ENCODE peak calls at places on chromosomes 4 and X, in eight cellular contexts. R is omental fat pad, M is B cell, U is dorsolateral prefrontal cortex, P is right lobe of liver, A is astrocyte of the spinal cord, V is choroid plexus epithelial cell, S is neural crest cell. K is an unnamed sample.
A peak's percentile ranks its signal among the peaks of the same experiment; 100 is the strongest.

GRCh38 chr4:145482209-145483021 is 762 bp downstream of the SMAD1 start:
- DNase-seq in V (peak; percentile 87), A (peak; percentile 78), P (peak; percentile 60), M (no peak), S (peak; percentile 44), R (no peak), U (peak; percentile 32), K (peak; percentile 94)

GRCh38 chrX:139930923-139931645 is 1.8 kb downstream of the ATP11C start:
- DNase-seq in S (peak; percentile 8), P (peak; percentile 64), A (no peak), R (no peak), V (peak; percentile 12), U (no peak), M (no peak), K (peak; percentile 80)

GRCh38 chr4:25862411-25863346 is at the start of gene SEL1L3:
- DNase-seq in V (no peak), R (no peak), M (peak; percentile 59), P (peak; percentile 67), U (peak; percentile 50), S (no peak), A (no peak), K (peak; percentile 95)

GRCh38 chr4:71583971-71584370 is 199.9 kb downstream of the GC start:
- DNase-seq in P (no peak), A (no peak), S (no peak), U (no peak), M (no peak), R (no peak), V (no peak), K (no peak)

GRCh38 chrX:134669378-134670098 is 11.3 kb upstream of the PLAC1 start:
- DNase-seq in M (no peak), U (no peak), V (peak; percentile 85), R (no peak), A (peak; percentile 81), S (no peak), P (no peak), K (peak; percentile 85)

GRCh38 chr4:38867478-38868054 is at the start of gene FAM114A1:
- DNase-seq in U (peak; percentile 68), V (peak; percentile 80), R (no peak), P (peak; percentile 94), A (peak; percentile 78), S (peak; percentile 38), M (no peak), K (peak; percentile 98)

GRCh38 chr4:141802324-141802723 is 165.9 kb downstream of the IL15 start:
- DNase-seq in R (no peak), S (no peak), U (no peak), A (peak; percentile 84), P (no peak), V (peak; percentile 31), M (no peak), K (no peak)

GRCh38 chrX:68826113-68826980 is 2.5 kb upstream of the EFNB1 start:
- DNase-seq in V (peak; percentile 28), U (no peak), S (no peak), R (no peak), P (no peak), A (no peak), M (no peak), K (peak; percentile 58)

GRCh38 chr4:52093466-52093865 is 42.4 kb downstream of the SPATA18 start:
- DNase-seq in U (no peak), A (no peak), P (no peak), S (no peak), R (no peak), M (no peak), V (no peak), K (no peak)

GRCh38 chrX:111869639-111870034 is 6.3 kb upstream of the TRPC5OS start:
- DNase-seq in V (peak; percentile 56), P (no peak), M (no peak), S (peak; percentile 52), U (no peak), A (peak; percentile 51), R (no peak), K (peak; percentile 59)

GRCh38 chr4:28277931-28278330 is 1417.3 kb downstream of the STIM2 start:
- DNase-seq in R (no peak), A (no peak), V (no peak), M (no peak), S (no peak), U (no peak), P (no peak), K (no peak)

GRCh38 chrX:108309144-108309543 is 129.1 kb downstream of the COL4A6 start:
- DNase-seq in S (no peak), R (no peak), M (no peak), A (peak; percentile 49), P (no peak), U (no peak), V (peak; percentile 86), K (no peak)

GRCh38 chr4:154741877-154742851 is 1.6 kb upstream of the LRAT start:
- DNase-seq in P (peak; percentile 51), V (no peak), A (peak; percentile 36), U (no peak), S (peak; percentile 25), M (no peak), R (no peak), K (peak; percentile 69)

GRCh38 chr4:10130190-10130888 is 13.7 kb upstream of the WDR1 start:
- DNase-seq in S (no peak), R (no peak), P (no peak), U (no peak), A (no peak), M (no peak), V (no peak), K (no peak)

GRCh38 chr4:139641218-139641617 is 24.4 kb upstream of the MGST2 start:
- DNase-seq in U (no peak), A (no peak), M (no peak), S (no peak), R (no peak), P (no peak), V (peak; percentile 55), K (peak; percentile 86)

GRCh38 chr4:5710962-5711478 is at the start of gene EVC:
- DNase-seq in R (peak; percentile 51), S (peak; percentile 57), M (no peak), V (peak; percentile 82), A (peak; percentile 81), U (peak; percentile 26), P (no peak), K (peak; percentile 99)

DNA sequence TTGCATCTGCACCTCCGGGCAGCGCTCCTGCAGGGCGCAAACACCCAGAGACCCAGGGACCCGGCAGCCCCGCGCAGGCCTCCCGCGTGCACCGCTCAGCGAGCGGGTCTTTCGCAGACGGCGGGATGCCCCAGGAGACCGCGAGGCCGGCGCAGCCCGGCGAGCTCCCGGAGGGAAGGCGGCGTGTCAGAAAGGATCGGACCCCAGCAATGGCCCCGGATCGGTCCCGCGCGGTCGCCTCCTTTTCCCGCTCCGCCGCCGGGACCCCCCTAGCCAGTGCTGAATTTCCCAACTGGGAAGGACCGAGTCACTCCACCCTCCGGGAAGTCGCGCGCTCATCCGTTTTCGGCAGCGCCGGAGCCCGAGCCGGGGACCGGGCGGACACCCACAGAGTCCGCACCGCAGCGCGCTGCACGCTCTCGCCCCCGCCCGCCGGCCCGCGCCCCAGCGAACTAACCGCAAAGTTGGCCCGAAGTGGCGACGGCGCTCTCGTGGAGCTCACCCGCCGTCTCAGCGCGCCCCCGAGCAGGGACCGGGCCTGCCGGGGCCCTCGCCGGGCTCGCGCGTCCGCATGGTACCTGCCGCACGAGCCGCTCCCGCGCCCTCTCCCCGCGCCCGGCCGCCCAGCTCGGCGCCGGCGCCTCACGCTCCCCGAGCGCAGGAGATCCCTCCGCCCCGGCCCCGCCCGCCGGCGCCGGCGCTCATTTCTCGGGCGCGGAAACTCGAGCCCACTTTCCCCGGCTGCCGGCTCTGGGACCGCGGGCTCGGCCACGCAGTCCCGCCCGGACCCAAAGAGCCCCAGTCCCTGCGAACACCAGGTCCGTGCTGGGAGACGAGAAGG is at the start of gene FAT1:
- DNase-seq in V (peak; percentile 88), A (peak; percentile 84), S (peak; percentile 66), U (peak; percentile 39), M (no peak), R (no peak), P (peak; percentile 73), K (peak; percentile 95)
- TF ChIP-seq CTCF in V (peak; percentile 3), A (no peak), S (no peak), U (no peak), M (no peak), R (no peak), P (no peak), K (no peak)

DNA sequence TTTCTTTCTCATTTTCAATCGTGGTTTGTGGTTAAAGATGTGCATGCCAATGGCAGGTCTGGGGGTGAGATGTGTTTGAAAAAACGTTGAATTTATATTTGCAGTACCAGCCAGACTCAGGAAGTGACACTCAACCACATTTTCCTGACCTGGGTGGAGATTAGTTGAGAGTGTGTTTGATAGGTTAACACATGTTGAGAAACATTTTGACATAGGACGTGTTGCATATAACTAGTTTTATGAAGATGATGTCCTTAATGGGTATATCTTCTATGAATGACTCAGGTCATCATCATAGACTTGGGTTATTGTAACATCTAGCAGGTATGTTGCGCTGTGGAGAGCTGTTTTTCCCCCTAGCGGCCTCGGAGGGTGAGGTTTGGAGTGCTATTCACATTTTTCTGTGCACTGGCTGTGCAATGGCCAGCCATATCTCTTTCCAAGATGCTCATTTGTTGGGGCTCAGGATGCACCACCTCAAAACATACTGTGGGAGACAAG is 21.7 kb upstream of the CD38 start:
- DNase-seq in M (peak; percentile 50), P (no peak), S (no peak), V (peak; percentile 73), A (peak; percentile 55), U (no peak), R (no peak), K (peak; percentile 65)
- TF ChIP-seq CTCF in M (peak; percentile 67), P (no peak), S (no peak), V (peak; percentile 83), A (peak; percentile 41), U (no peak), R (no peak), K (peak; percentile 40)

GRCh38 chrX:7582191-7582590 is 260.8 kb upstream of the VCX start:
- DNase-seq in M (no peak), U (no peak), S (no peak), A (no peak), R (no peak), V (no peak), P (no peak), K (no peak)

GRCh38 chrX:7580127-7580526 is 262.8 kb upstream of the VCX start:
- DNase-seq in M (no peak), V (no peak), U (no peak), S (no peak), R (no peak), A (no peak), P (no peak), K (no peak)

DNA sequence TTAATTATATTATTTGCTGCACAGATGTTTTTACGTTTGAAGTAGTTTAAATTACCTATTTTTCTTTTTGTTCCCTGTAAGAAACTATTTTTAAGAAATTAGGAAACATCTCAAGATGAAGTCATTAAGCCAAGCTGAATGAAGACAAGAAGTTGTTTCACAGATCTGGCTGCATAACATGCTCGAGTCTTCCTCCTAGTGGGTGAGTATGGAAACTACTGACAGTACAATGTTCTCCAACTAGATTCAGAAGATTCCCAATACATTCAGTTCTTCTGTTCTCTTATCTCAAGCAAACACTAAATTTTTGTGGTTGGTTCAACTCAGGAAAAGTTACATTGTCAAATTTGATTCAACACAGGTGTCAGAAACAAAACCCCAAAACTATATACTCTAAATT is 256.8 kb upstream of the VCX start:
- DNase-seq in P (no peak), S (no peak), U (no peak), A (peak; percentile 17), V (peak; percentile 39), M (no peak), R (no peak), K (peak; percentile 43)
- TF ChIP-seq CTCF in P (peak; percentile 57), S (peak; percentile 78), U (peak; percentile 56), A (peak; percentile 42), V (peak; percentile 49), M (peak; percentile 24), R (no peak), K (peak; percentile 50)

GRCh38 chr4:175106301-175106700 is 188.1 kb downstream of the ADAM29 start:
- DNase-seq in P (no peak), A (no peak), U (no peak), R (no peak), S (no peak), M (no peak), V (no peak), K (no peak)

GRCh38 chr4:175109933-175110332 is 191.8 kb downstream of the ADAM29 start:
- DNase-seq in V (no peak), U (no peak), P (no peak), R (no peak), A (no peak), M (no peak), S (no peak), K (no peak)
- TF ChIP-seq CTCF in V (no peak), U (no peak), P (no peak), R (no peak), A (no peak), M (no peak), S (no peak), K (no peak)